ENCODE peak calls at places on chromosomes 7 and 10, in six cellular contexts. Q is PC-3, A is HCT116, X is SK-N-SH, D is MM.1S, Z is neural progenitor cell. Y is an unnamed sample.

GRCh38 chr10:17003151-17003550 is 126.5 kb downstream of the CUBN start:
- DNase-seq in X (peak), D (no peak), A (no peak), Q (no peak), Z (no peak), Y (peak)

GRCh38 chr7:290554-291301 is 758 bp downstream of the FOXL3 start:
- DNase-seq in D (no peak), Z (no peak), X (peak), Q (no peak), A (no peak), Y (no peak)

GRCh38 chr10:45599021-45599603 is 73.5 kb downstream of the ZFAND4 start:
- DNase-seq in X (no peak), Z (no peak), A (no peak), D (no peak), Q (no peak), Y (no peak)

GRCh38 chr10:72261323-72262018 is 12.3 kb upstream of the DDIT4 start:
- DNase-seq in D (peak), Z (no peak), A (no peak), Q (peak), X (peak), Y (no peak)

GRCh38 chr10:70359017-70359550 is 23.3 kb downstream of the LRRC20 start:
- DNase-seq in D (no peak), A (no peak), X (no peak), Q (no peak), Z (no peak), Y (no peak)

GRCh38 chr7:132061931-132062330 is 505.5 kb upstream of the PODXL start:
- DNase-seq in Q (peak), D (no peak), Z (no peak), X (no peak), A (no peak), Y (peak)

GRCh38 chr7:111486472-111487142 is 75.7 kb downstream of the IMMP2L start:
- DNase-seq in Q (peak), A (peak), X (peak), Z (peak), D (peak), Y (peak)

GRCh38 chr7:44071726-44072363 is 6.5 kb upstream of the PGAM2 start:
- DNase-seq in A (no peak), Q (no peak), D (no peak), Z (no peak), X (no peak), Y (no peak)

GRCh38 chr10:58963723-58964124 is 212.7 kb upstream of the PHYHIPL start:
- DNase-seq in A (no peak), Z (peak), Q (no peak), D (no peak), X (no peak), Y (no peak)

GRCh38 chr10:74909665-74910064 is 83.3 kb downstream of the KAT6B start:
- DNase-seq in D (no peak), A (no peak), Q (peak), Z (no peak), X (no peak), Y (peak)

GRCh38 chr7:302054-302992 is 12.4 kb downstream of the FOXL3 start:
- DNase-seq in D (no peak), A (no peak), X (no peak), Z (no peak), Q (no peak), Y (no peak)

GRCh38 chr10:61992059-61992460 is 90.6 kb downstream of the ARID5B start:
- DNase-seq in X (no peak), Q (no peak), Z (no peak), D (no peak), A (no peak), Y (peak)

GRCh38 chr10:28644647-28645046 is 32.7 kb upstream of the BAMBI start:
- DNase-seq in Q (no peak), Z (no peak), X (no peak), D (no peak), A (no peak), Y (no peak)

GRCh38 chr10:93680414-93681047 is 21.9 kb downstream of the FRA10AC1 start:
- DNase-seq in Z (peak), Q (peak), D (no peak), A (peak), X (peak), Y (peak)

GRCh38 chr7:35036361-35037171 is 719 bp downstream of the DPY19L1 start:
- DNase-seq in Q (peak), D (peak), X (peak), A (no peak), Z (peak), Y (peak)

DNA sequence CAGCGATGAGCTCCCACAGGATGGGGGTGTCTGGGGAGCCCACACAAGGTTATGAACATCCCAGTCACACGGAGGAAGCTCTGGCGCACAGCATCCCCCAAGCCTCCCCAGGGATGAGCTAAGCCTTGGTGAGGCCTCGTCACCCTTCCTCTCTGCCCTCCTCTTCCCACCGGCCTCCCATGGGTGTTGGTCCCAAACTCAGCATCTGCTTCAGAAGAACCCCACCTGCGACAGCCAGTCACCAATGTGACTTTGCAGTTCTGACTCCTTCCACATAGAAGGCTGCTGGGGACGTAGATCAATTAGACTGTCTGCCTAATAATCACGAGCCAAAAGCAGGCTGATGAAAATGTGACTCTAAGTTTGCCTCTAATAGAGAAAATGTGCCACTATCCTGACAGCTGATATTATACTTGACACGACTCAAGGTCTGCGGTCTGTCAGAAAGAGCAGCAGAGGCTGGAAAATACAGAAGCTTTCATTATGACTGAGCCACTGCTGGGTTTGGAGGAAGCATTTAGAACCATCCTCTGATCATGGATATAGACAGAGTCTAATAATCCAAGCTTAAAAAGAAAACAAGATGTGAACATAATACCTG is 116.0 kb upstream of the PFKP start:
- DNase-seq in A (no peak), D (no peak), X (no peak), Z (no peak), Q (no peak), Y (no peak)
- TF ChIP-seq EZH2phosphoT487 in A (no peak), D (no peak), X (no peak), Z (no peak), Q (no peak), Y (no peak)

GRCh38 chr7:2571409-2571808 is 12.6 kb downstream of the IQCE start:
- DNase-seq in Q (no peak), X (no peak), D (no peak), Z (no peak), A (no peak), Y (no peak)

GRCh38 chr7:2567663-2568238 is 9.0 kb downstream of the IQCE start:
- DNase-seq in Q (no peak), Z (peak), A (no peak), D (no peak), X (peak), Y (peak)

GRCh38 chr7:2568521-2569223 is 9.9 kb downstream of the IQCE start:
- DNase-seq in Q (no peak), D (no peak), Z (no peak), A (no peak), X (no peak), Y (no peak)

GRCh38 chr7:2570021-2570420 is 11.2 kb downstream of the IQCE start:
- DNase-seq in A (no peak), X (no peak), D (no peak), Z (no peak), Q (no peak), Y (no peak)

GRCh38 chr7:2569421-2569820 is 10.6 kb downstream of the IQCE start:
- DNase-seq in Q (no peak), D (no peak), X (no peak), Z (no peak), A (no peak), Y (no peak)
- H3K9ac ChIP-seq in Q (no peak), D (no peak), X (no peak), Z (no peak), A (no peak), Y (no peak)

GRCh38 chr7:158650821-158651225 is 53.8 kb downstream of the NCAPG2 start:
- DNase-seq in D (no peak), X (no peak), Q (peak), A (no peak), Z (no peak), Y (peak)
- TF ChIP-seq EZH2phosphoT487 in D (no peak), X (no peak), Q (no peak), A (no peak), Z (no peak), Y (no peak)

GRCh38 chr10:43404675-43405221 is 4.2 kb downstream of the HNRNPF start:
- DNase-seq in X (no peak), Z (no peak), D (peak), A (no peak), Q (no peak), Y (no peak)
- H3K9ac ChIP-seq in X (no peak), Z (no peak), D (peak), A (peak), Q (peak), Y (peak)

Y was measured in GM23248.